ENCODE peak calls at places on chromosomes 3 and 15, in ten cellular contexts. C is HS-5; K is AG04450; Q is T-helper 2 cell; I is mesendoderm; Z is activated CD4-positive, alpha-beta T cell treated with anti-CD3 and anti-CD28 coated beads for 36 hours; H is HL-60; B is sciatic nerve; J is NCI-H187; U is AG08396. X is an unnamed sample.

GRCh38 chr3:126277629-126278378 is 79.4 kb downstream of the KLF15 start:
- DNase-seq in C (no peak), K (no peak), Q (no peak), I (no peak), Z (no peak), H (no peak), B (no peak), J (no peak), U (no peak), X (no peak)

GRCh38 chr15:95202569-95203349 is 971.4 kb downstream of the MCTP2 start:
- DNase-seq in C (no peak), K (no peak), Q (no peak), I (no peak), Z (no peak), H (no peak), B (no peak), J (no peak), U (peak; percentile 3), X (no peak)

GRCh38 chr15:96336045-96336642 is 5.6 kb downstream of the NR2F2 start:
- DNase-seq in C (no peak), K (no peak), Q (no peak), I (no peak), Z (no peak), H (no peak), B (no peak), J (no peak), U (no peak), X (no peak)

GRCh38 chr15:67784856-67785430 is 40.4 kb upstream of the SKOR1 start:
- DNase-seq in C (no peak), K (no peak), Q (no peak), I (no peak), Z (no peak), H (no peak), B (no peak), J (no peak), U (no peak), X (no peak)

GRCh38 chr3:123571264-123571972 is 13.4 kb downstream of the HACD2 start:
- DNase-seq in C (no peak), K (no peak), Q (no peak), I (peak; percentile 97), Z (no peak), H (peak; percentile 62), B (no peak), J (no peak), U (no peak), X (no peak)

GRCh38 chr3:150765949-150766720 is 3.2 kb upstream of the SIAH2 start:
- DNase-seq in C (peak; percentile 68), K (no peak), Q (no peak), I (peak; percentile 76), Z (peak; percentile 48), H (no peak), B (no peak), J (no peak), U (no peak), X (no peak)

GRCh38 chr3:184058029-184058428 is 5.2 kb downstream of the HTR3C start:
- DNase-seq in C (peak; percentile 64), K (no peak), Q (no peak), I (no peak), Z (no peak), H (no peak), B (no peak), J (no peak), U (no peak), X (no peak)

GRCh38 chr15:68621535-68621934 is 42.7 kb downstream of the CORO2B start:
- DNase-seq in C (no peak), K (no peak), Q (no peak), I (no peak), Z (no peak), H (no peak), B (no peak), J (no peak), U (no peak), X (no peak)

GRCh38 chr3:9901967-9902366 is 681 bp upstream of the IL17RE start:
- DNase-seq in C (no peak), K (no peak), Q (peak; percentile 64), I (no peak), Z (peak; percentile 55), H (peak; percentile 76), B (no peak), J (no peak), U (no peak), X (peak; percentile 37)

GRCh38 chr15:57727031-57727430 is 20.5 kb downstream of the POLR2M start:
- DNase-seq in C (no peak), K (no peak), Q (no peak), I (no peak), Z (no peak), H (no peak), B (no peak), J (no peak), U (no peak), X (no peak)

GRCh38 chr3:181727122-181728036 is 15.7 kb downstream of the SOX2 start:
- DNase-seq in C (no peak), K (no peak), Q (no peak), I (peak; percentile 52), Z (no peak), H (no peak), B (no peak), J (no peak), U (no peak), X (no peak)

GRCh38 chr3:4827767-4828166 is 151.5 kb upstream of the BHLHE40 start:
- DNase-seq in C (no peak), K (no peak), Q (no peak), I (no peak), Z (no peak), H (no peak), B (no peak), J (no peak), U (no peak), X (no peak)

GRCh38 chr15:92395176-92395521 is 1.5 kb downstream of the ST8SIA2 start:
- DNase-seq in C (no peak), K (no peak), Q (no peak), I (peak; percentile 31), Z (no peak), H (no peak), B (no peak), J (no peak), U (no peak), X (no peak)

GRCh38 chr15:101578443-101578894 is 73.7 kb downstream of the TM2D3 start:
- DNase-seq in C (no peak), K (no peak), Q (no peak), I (peak; percentile 50), Z (peak; percentile 17), H (peak; percentile 76), B (no peak), J (no peak), U (peak; percentile 54), X (no peak)

GRCh38 chr15:83846847-83847246 is 192.9 kb downstream of the ADAMTSL3 start:
- DNase-seq in C (no peak), K (peak; percentile 90), Q (no peak), I (no peak), Z (no peak), H (no peak), B (no peak), J (no peak), U (peak; percentile 30), X (no peak)

GRCh38 chr3:5138214-5138981 is 16.3 kb downstream of the ARL8B start:
- DNase-seq in C (no peak), K (no peak), Q (no peak), I (no peak), Z (no peak), H (no peak), B (no peak), J (no peak), U (no peak), X (no peak)

GRCh38 chr15:49242820-49243219 is 72.8 kb downstream of the GALK2 start:
- DNase-seq in C (peak; percentile 40), K (peak; percentile 71), Q (no peak), I (peak; percentile 65), Z (no peak), H (no peak), B (no peak), J (no peak), U (peak; percentile 72), X (no peak)

GRCh38 chr3:21314688-21315087 is 436.3 kb downstream of the ZNF385D start:
- DNase-seq in C (no peak), K (no peak), Q (no peak), I (no peak), Z (no peak), H (no peak), B (no peak), J (no peak), U (no peak), X (no peak)

GRCh38 chr3:110984456-110985250 is 87.0 kb upstream of the NECTIN3 start:
- DNase-seq in C (no peak), K (no peak), Q (no peak), I (no peak), Z (no peak), H (no peak), B (no peak), J (no peak), U (no peak), X (no peak)

GRCh38 chr15:101380146-101380545 is 85.1 kb upstream of the SNRPA1 start:
- DNase-seq in C (no peak), K (no peak), Q (no peak), I (no peak), Z (no peak), H (no peak), B (peak; percentile 28), J (no peak), U (no peak), X (no peak)

GRCh38 chr15:39887211-39887610 is 32.9 kb downstream of the GPR176 start:
- DNase-seq in C (no peak), K (no peak), Q (no peak), I (peak; percentile 72), Z (no peak), H (no peak), B (no peak), J (no peak), U (no peak), X (no peak)

GRCh38 chr15:47484119-47484518 is 233.2 kb upstream of the SEMA6D start:
- DNase-seq in C (no peak), K (no peak), Q (no peak), I (peak; percentile 60), Z (no peak), H (peak; percentile 36), B (no peak), J (no peak), U (no peak), X (no peak)

GRCh38 chr15:74535388-74536084 is 5.5 kb upstream of the ARID3B start:
- DNase-seq in C (no peak), K (no peak), Q (no peak), I (no peak), Z (no peak), H (peak; percentile 25), B (no peak), J (no peak), U (no peak), X (no peak)

X was measured in CD4-positive, alpha-beta memory T cell.